ENCODE peak calls at places on chromosomes 11 and 22, in seven cellular contexts. U is sciatic nerve; Y is heart left ventricle; N is stimulated activated CD4-positive, alpha-beta T cell treated with anti-CD3 and anti-CD28 coated beads, Interleukin-1b, Interleukin-23, amount 100 ng/mL, for 24 hours; M is neural progenitor cell; E is A172; J is CD8-positive, alpha-beta T cell. R is an unnamed sample.

GRCh38 chr22:32781695-32782094 is 19.8 kb upstream of the TIMP3 start:
- DNase-seq in U (no peak), Y (no peak), N (no peak), M (no peak), E (no peak), J (no peak), R (no peak)

GRCh38 chr11:34458566-34458965 is 19.8 kb downstream of the CAT start:
- DNase-seq in U (no peak), Y (no peak), N (no peak), M (no peak), E (no peak), J (no peak), R (no peak)

GRCh38 chr22:43515902-43516301 is 104.1 kb downstream of the MPPED1 start:
- DNase-seq in U (no peak), Y (no peak), N (no peak), M (no peak), E (no peak), J (no peak), R (no peak)

GRCh38 chr22:50604256-50604580 is 3.6 kb downstream of the MAPK8IP2 start:
- DNase-seq in U (no peak), Y (no peak), N (no peak), M (no peak), E (no peak), J (no peak), R (no peak)

GRCh38 chr11:121810291-121810690 is 305.7 kb downstream of the BLID start:
- DNase-seq in U (no peak), Y (no peak), N (no peak), M (no peak), E (no peak), J (no peak), R (no peak)

GRCh38 chr11:88489030-88489429 is 151.5 kb upstream of the CTSC start:
- DNase-seq in U (no peak), Y (no peak), N (no peak), M (no peak), E (no peak), J (no peak), R (no peak)

GRCh38 chr11:120929664-120930154 is 94.2 kb upstream of the TBCEL start:
- DNase-seq in U (no peak), Y (peak; percentile 22), N (no peak), M (peak; percentile 90), E (peak; percentile 32), J (no peak), R (no peak)

GRCh38 chr22:21076907-21077625 is 31.3 kb downstream of the LRRC74B start:
- DNase-seq in U (no peak), Y (no peak), N (no peak), M (no peak), E (no peak), J (no peak), R (no peak)

GRCh38 chr11:3119141-3119821 is 45.8 kb downstream of the OSBPL5 start:
- DNase-seq in U (peak; percentile 53), Y (no peak), N (no peak), M (no peak), E (no peak), J (no peak), R (no peak)

GRCh38 chr11:69218946-69219720 is 63.4 kb downstream of the SMIM38 start:
- DNase-seq in U (peak; percentile 38), Y (peak; percentile 1), N (no peak), M (no peak), E (no peak), J (no peak), R (no peak)

GRCh38 chr11:69603163-69603836 is 37.7 kb upstream of the CCND1 start:
- DNase-seq in U (no peak), Y (no peak), N (no peak), M (peak; percentile 37), E (no peak), J (no peak), R (no peak)

GRCh38 chr11:85133636-85134035 is 493.5 kb downstream of the DLG2 start:
- DNase-seq in U (no peak), Y (no peak), N (no peak), M (peak; percentile 63), E (no peak), J (no peak), R (no peak)

GRCh38 chr11:80524330-80524729 is 1083.5 kb upstream of the TENM4 start:
- DNase-seq in U (no peak), Y (no peak), N (no peak), M (no peak), E (no peak), J (no peak), R (no peak)

GRCh38 chr22:32389685-32390084 is 22.4 kb downstream of the RTCB start:
- DNase-seq in U (no peak), Y (no peak), N (no peak), M (peak; percentile 54), E (peak; percentile 5), J (no peak), R (no peak)

GRCh38 chr11:19557720-19558140 is 154.9 kb upstream of the NAV2 start:
- DNase-seq in U (peak; percentile 91), Y (peak; percentile 78), N (peak; percentile 35), M (peak; percentile 89), E (peak; percentile 81), J (peak; percentile 52), R (no peak)

R was measured in DMS 273 treated with DMSO at 0.1 percent for 48 hours.